ENCODE peak calls at places on chromosomes 11 and 22, in ten cellular contexts. W, E, F, I, D, C, Y, B, P and A are unnamed samples.

GRCh38 chr22:42939941-42940653 is 74.9 kb downstream of the PACSIN2 start:
- DNase-seq in F (no peak), Y (peak; percentile 68), B (peak; percentile 80), C (no peak), W (peak; percentile 91), P (peak; percentile 82), E (no peak), D (peak; percentile 32), I (peak; percentile 71), A (no peak)

GRCh38 chr11:116994195-116994594 is 104.0 kb downstream of the SIK3 start:
- DNase-seq in B (no peak), F (no peak), W (no peak), C (no peak), Y (no peak), P (no peak), I (no peak), E (no peak), D (no peak), A (no peak)

GRCh38 chr22:40199223-40199622 is 21.5 kb downstream of the TNRC6B start:
- DNase-seq in Y (no peak), I (no peak), B (no peak), C (no peak), P (no peak), E (no peak), W (no peak), F (no peak), D (no peak), A (no peak)

GRCh38 chr11:62142921-62143320 is 19.1 kb downstream of the INCENP start:
- DNase-seq in I (no peak), E (no peak), B (no peak), P (no peak), Y (peak; percentile 52), D (no peak), C (no peak), W (no peak), F (no peak), A (no peak)

GRCh38 chr11:68295271-68295670 is 17.1 kb upstream of the LRP5 start:
- DNase-seq in W (no peak), Y (no peak), F (no peak), I (no peak), C (no peak), B (no peak), D (no peak), P (no peak), E (no peak), A (no peak)

GRCh38 chr11:113685650-113686349 is 20.3 kb downstream of the TMPRSS5 start:
- DNase-seq in W (no peak), F (no peak), D (no peak), Y (no peak), E (no peak), I (no peak), B (no peak), C (no peak), P (no peak), A (no peak)

GRCh38 chr11:28738549-28738948 is 630.4 kb downstream of the METTL15 start:
- DNase-seq in W (no peak), E (no peak), C (no peak), I (no peak), F (no peak), P (no peak), Y (no peak), B (no peak), D (no peak), A (no peak)

GRCh38 chr11:64135711-64136110 is 30.2 kb downstream of the MACROD1 start:
- DNase-seq in Y (no peak), I (no peak), W (no peak), C (no peak), F (no peak), E (no peak), P (no peak), B (no peak), D (no peak), A (no peak)

GRCh38 chr11:48043111-48043997 is 63.0 kb downstream of the PTPRJ start:
- DNase-seq in W (no peak), E (peak; percentile 34), F (peak; percentile 43), I (no peak), D (no peak), P (no peak), C (no peak), Y (no peak), B (no peak), A (no peak)

GRCh38 chr11:69208190-69209037 is 52.7 kb downstream of the SMIM38 start:
- DNase-seq in I (no peak), P (no peak), F (no peak), B (no peak), W (no peak), Y (no peak), D (no peak), C (no peak), E (no peak), A (no peak)

GRCh38 chr11:77411238-77411637 is 62.7 kb downstream of the PAK1 start:
- DNase-seq in F (no peak), D (no peak), W (peak; percentile 20), E (peak; percentile 43), C (peak; percentile 26), B (peak; percentile 60), Y (peak; percentile 70), P (no peak), I (peak; percentile 38), A (peak; percentile 28)

GRCh38 chr11:45216031-45216430 is 69.6 kb downstream of the PRDM11 start:
- DNase-seq in E (no peak), F (no peak), I (no peak), C (no peak), P (no peak), Y (no peak), B (no peak), W (no peak), D (no peak), A (no peak)

GRCh38 chr11:64542172-64543125 is 48.6 kb upstream of the SLC22A12 start:
- DNase-seq in W (no peak), C (peak; percentile 27), E (no peak), B (no peak), F (no peak), P (no peak), I (no peak), Y (no peak), D (no peak), A (no peak)

DNA sequence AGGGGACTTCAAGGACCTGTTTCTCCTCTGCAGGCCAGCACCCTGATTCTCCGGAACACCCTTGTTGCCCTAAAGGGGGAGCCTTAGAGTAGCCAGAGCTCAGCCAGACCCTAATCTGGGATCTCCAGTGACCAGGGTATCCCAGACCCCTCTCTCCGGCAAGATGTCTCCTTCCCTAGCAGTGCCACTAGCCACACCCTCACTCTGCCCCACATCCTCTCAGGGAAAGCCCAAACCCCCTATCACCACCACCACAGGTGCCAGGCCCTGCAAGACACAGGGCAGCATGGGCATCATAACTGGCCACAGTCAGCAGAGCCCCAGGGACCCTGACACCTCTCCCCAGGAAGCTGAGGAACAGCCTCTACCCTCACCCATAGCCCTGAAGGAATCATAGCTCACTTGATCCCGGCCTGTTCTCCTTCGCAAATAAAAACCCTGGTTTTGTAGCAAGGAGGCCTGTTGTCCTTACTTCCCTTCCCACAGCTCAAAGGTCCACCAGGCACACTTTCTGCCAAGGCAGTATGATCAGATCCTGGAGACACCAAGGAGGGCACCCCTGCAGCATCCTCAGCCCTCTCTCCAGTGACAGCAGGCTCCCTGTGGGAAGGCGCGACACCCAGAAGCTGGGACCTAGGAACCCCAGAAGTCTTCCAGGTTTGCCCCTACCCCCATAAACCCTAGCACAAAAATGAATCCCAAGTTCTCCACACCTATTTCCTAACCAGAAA is 4.6 kb downstream of the CFL1 start:
- DNase-seq in E (no peak), D (no peak), B (no peak), Y (peak; percentile 34), P (no peak), F (no peak), W (no peak), I (peak; percentile 18), C (no peak), A (no peak)
- TF ChIP-seq CTCF in E (no peak), D (no peak), B (no peak), Y (no peak), P (no peak), F (no peak), W (no peak), I (no peak), C (no peak), A (no peak)

DNA sequence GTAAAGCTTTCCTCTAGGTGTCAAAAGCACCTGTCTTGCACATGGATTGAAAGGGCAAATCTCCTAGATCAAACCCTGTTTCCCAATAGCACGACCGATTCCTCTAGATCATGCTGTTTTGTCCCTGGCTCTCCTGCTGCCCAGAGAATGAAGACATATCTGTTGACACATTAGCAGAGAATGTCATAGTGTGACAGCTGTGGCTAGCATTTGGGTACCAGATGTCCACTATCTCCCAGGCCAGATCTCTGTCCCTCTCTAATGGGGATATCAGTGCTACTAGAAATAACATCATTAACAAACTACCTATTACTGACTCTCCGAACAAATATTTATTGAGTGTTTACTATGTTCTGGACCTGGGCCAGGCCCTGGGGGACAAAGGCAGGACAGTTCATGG is 72.4 kb upstream of the ISX start:
- DNase-seq in B (no peak), C (no peak), D (no peak), P (no peak), E (no peak), F (no peak), I (no peak), W (no peak), Y (no peak), A (no peak)
- TF ChIP-seq CTCF in B (no peak), C (no peak), D (no peak), P (no peak), E (no peak), F (no peak), I (no peak), W (no peak), Y (no peak), A (no peak)

GRCh38 chr22:25048659-25049657 is 96.4 kb downstream of the KIAA1671 start:
- DNase-seq in Y (peak; percentile 75), W (peak; percentile 57), P (peak; percentile 83), I (peak; percentile 78), D (no peak), E (peak; percentile 83), B (no peak), C (peak; percentile 37), F (peak; percentile 70), A (peak; percentile 84)
- TF ChIP-seq CTCF in Y (peak; percentile 84), W (peak; percentile 80), P (peak; percentile 95), I (peak; percentile 87), D (peak; percentile 79), E (peak; percentile 84), B (peak; percentile 58), C (peak; percentile 55), F (peak; percentile 75), A (peak; percentile 76)

DNA sequence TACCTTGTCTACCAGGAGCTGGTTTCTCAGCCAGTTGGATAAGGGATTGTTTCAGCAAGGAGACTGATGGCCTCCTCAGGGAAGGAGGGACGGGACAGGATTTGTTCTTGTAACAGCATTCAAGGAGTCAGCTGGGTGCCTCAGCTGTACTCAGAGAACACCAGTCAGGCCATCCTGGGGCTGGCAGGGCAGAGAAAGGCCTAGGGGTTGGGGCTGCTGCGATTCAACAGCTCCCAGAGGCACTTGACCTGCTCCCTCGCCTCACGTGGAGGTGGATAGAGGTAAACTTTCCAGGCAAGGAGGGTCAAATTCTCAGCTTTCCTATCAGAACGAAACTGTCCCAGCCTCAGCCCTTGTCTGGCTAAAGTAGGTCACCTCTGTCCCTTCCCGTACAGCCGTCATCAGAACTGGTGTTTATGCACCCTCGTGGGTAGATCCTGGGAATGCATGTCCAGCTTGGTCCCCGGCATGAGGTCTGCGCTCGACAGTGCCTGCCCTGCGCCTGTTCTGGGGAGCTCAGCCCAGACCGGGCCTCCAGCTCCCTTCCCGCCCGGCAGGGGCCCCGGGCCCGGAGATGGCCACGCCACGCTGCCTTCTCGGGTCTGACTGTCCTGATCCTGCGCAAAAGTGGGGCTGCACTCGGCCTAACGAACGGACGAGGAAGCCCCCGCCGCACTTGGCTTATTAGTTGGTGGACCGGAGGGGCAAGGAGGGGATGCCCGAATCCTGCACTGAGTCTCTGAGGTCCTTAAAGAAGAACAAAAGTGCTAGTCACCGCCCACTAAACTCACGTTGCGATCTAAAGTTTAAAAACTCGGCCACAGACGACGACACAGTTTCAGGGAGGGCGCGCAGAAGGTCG is 762 bp upstream of the CCDC134 start:
- DNase-seq in C (peak; percentile 21), F (peak; percentile 66), P (no peak), I (peak; percentile 29), B (peak; percentile 65), E (peak; percentile 72), D (no peak), Y (peak; percentile 75), W (no peak), A (peak; percentile 66)
- TF ChIP-seq CTCF in C (no peak), F (peak; percentile 17), P (no peak), I (no peak), B (no peak), E (no peak), D (peak; percentile 2), Y (no peak), W (no peak), A (no peak)